ENCODE peak calls at places on chromosomes 11 and 22, in six cellular contexts. One of them, this sample, is unnamed.
A peak's percentile ranks its signal among the peaks of the same experiment; 100 is the strongest.

GRCh38 chr11:117995472-117995871 is 9.3 kb downstream of the IL10RA start:
- DNase-seq in neuronal stem cell: no peak
- DNase-seq in H9: no peak
- DNase-seq in IMR-90: no peak
- DNase-seq in mesenchymal stem cell: no peak
- DNase-seq in H1: no peak
- DNase-seq in this sample: no peak

GRCh38 chr11:416757-417621 is 2.2 kb upstream of the SIGIRR start:
- DNase-seq in neuronal stem cell: no peak
- DNase-seq in H1: peak; percentile 90
- DNase-seq in IMR-90: no peak
- DNase-seq in H9: peak; percentile 89
- DNase-seq in mesenchymal stem cell: peak; percentile 49
- DNase-seq in this sample: peak; percentile 86

GRCh38 chr11:105377870-105378269 is 232.0 kb upstream of the GRIA4 start:
- DNase-seq in IMR-90: no peak
- DNase-seq in neuronal stem cell: no peak
- DNase-seq in mesenchymal stem cell: no peak
- DNase-seq in H1: no peak
- DNase-seq in H9: no peak
- DNase-seq in this sample: no peak

GRCh38 chr11:57513911-57514537 is 1.5 kb downstream of the SLC43A1 start:
- DNase-seq in H1: no peak
- DNase-seq in H9: peak; percentile 57
- DNase-seq in IMR-90: peak; percentile 33
- DNase-seq in mesenchymal stem cell: peak; percentile 39
- DNase-seq in neuronal stem cell: no peak
- DNase-seq in this sample: no peak

GRCh38 chr22:40679964-40680818 is 907 bp downstream of the MCHR1 start:
- DNase-seq in H1: no peak
- DNase-seq in H9: no peak
- DNase-seq in IMR-90: peak; percentile 31
- DNase-seq in neuronal stem cell: no peak
- DNase-seq in mesenchymal stem cell: peak; percentile 71
- DNase-seq in this sample: no peak

GRCh38 chr11:65537620-65538231 is 12.8 kb downstream of the SCYL1 start:
- DNase-seq in IMR-90: no peak
- DNase-seq in mesenchymal stem cell: no peak
- DNase-seq in H1: no peak
- DNase-seq in H9: no peak
- DNase-seq in neuronal stem cell: no peak
- DNase-seq in this sample: no peak

GRCh38 chr11:72738199-72739141 is 13.7 kb downstream of the ARAP1 start:
- DNase-seq in H9: no peak
- DNase-seq in H1: no peak
- DNase-seq in neuronal stem cell: no peak
- DNase-seq in IMR-90: peak; percentile 33
- DNase-seq in mesenchymal stem cell: peak; percentile 67
- DNase-seq in this sample: peak; percentile 65

GRCh38 chr11:9461760-9462134 is 935 bp downstream of the ZNF143 start:
- DNase-seq in H9: no peak
- DNase-seq in mesenchymal stem cell: peak; percentile 46
- DNase-seq in H1: no peak
- DNase-seq in IMR-90: peak; percentile 15
- DNase-seq in neuronal stem cell: no peak
- DNase-seq in this sample: no peak

GRCh38 chr11:2138075-2138435 is 1.1 kb downstream of the IGF2 start:
- DNase-seq in mesenchymal stem cell: no peak
- DNase-seq in H9: no peak
- DNase-seq in IMR-90: no peak
- DNase-seq in neuronal stem cell: no peak
- DNase-seq in H1: no peak
- DNase-seq in this sample: no peak

GRCh38 chr11:26326793-26327400 is 5.0 kb upstream of the ANO3 start:
- DNase-seq in neuronal stem cell: no peak
- DNase-seq in IMR-90: no peak
- DNase-seq in H1: no peak
- DNase-seq in H9: no peak
- DNase-seq in mesenchymal stem cell: no peak
- DNase-seq in this sample: no peak

GRCh38 chr22:19892249-19892879 is 37.7 kb upstream of the GNB1L start:
- DNase-seq in IMR-90: peak; percentile 53
- DNase-seq in neuronal stem cell: no peak
- DNase-seq in H9: no peak
- DNase-seq in mesenchymal stem cell: peak; percentile 56
- DNase-seq in H1: no peak
- DNase-seq in this sample: no peak

GRCh38 chr22:19888131-19888746 is 33.6 kb upstream of the GNB1L start:
- DNase-seq in IMR-90: no peak
- DNase-seq in mesenchymal stem cell: no peak
- DNase-seq in H9: no peak
- DNase-seq in H1: no peak
- DNase-seq in neuronal stem cell: no peak
- DNase-seq in this sample: no peak

GRCh38 chr22:19891350-19892248 is 36.9 kb upstream of the GNB1L start:
- DNase-seq in IMR-90: peak; percentile 89
- DNase-seq in mesenchymal stem cell: peak; percentile 79
- DNase-seq in H1: no peak
- DNase-seq in H9: peak; percentile 83
- DNase-seq in neuronal stem cell: peak; percentile 71
- DNase-seq in this sample: peak; percentile 92

GRCh38 chr22:19890502-19891349 is 36.1 kb upstream of the GNB1L start:
- DNase-seq in IMR-90: no peak
- DNase-seq in H9: no peak
- DNase-seq in neuronal stem cell: no peak
- DNase-seq in mesenchymal stem cell: no peak
- DNase-seq in H1: no peak
- DNase-seq in this sample: peak; percentile 66

DNA sequence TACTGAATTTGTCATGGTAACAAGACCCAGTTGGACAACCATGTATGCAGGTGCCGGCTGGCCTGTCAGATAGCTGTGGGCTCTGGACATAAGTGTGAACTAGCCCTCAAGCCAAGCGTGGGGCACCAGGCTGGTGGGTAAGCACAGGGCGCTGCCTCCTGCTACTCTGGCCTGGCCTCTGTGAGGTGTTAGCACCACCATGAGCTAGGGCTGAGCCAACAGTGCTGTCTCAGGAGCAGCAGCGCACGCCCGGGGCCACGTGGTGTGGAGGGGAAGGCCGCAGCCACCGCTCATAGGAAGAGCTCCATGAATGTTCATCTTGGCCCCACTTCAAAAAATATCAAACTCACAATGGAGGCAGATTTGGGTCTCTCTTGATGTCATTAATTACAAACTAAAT is 35.3 kb upstream of the GNB1L start:
- DNase-seq in H9: no peak
- DNase-seq in IMR-90: no peak
- DNase-seq in H1: no peak
- DNase-seq in mesenchymal stem cell: no peak
- DNase-seq in neuronal stem cell: no peak
- DNase-seq in this sample: no peak
- H3K4ac ChIP-seq in H9: no peak overlapping the region
- H3K4ac ChIP-seq in IMR-90: peak overlapping the region; percentile 97
- H3K4ac ChIP-seq in H1: no peak overlapping the region
- H3K4ac ChIP-seq in mesenchymal stem cell: no peak overlapping the region
- H3K4ac ChIP-seq in neuronal stem cell: no peak overlapping the region
- H3K4ac ChIP-seq in this sample: peak overlapping the region; percentile 16

GRCh38 chr22:35425546-35425945 is 25.6 kb downstream of the MCM5 start:
- DNase-seq in mesenchymal stem cell: no peak
- DNase-seq in neuronal stem cell: no peak
- DNase-seq in IMR-90: no peak
- DNase-seq in H9: no peak
- DNase-seq in H1: no peak
- DNase-seq in this sample: no peak
- H4K91ac ChIP-seq in mesenchymal stem cell: no peak overlapping the region
- H4K91ac ChIP-seq in neuronal stem cell: no peak overlapping the region
- H4K91ac ChIP-seq in IMR-90: no peak overlapping the region
- H4K91ac ChIP-seq in H9: no peak overlapping the region
- H4K91ac ChIP-seq in H1: no peak overlapping the region
- H4K91ac ChIP-seq in this sample: no peak overlapping the region

GRCh38 chr11:119991669-119992068 is 146.2 kb downstream of the TRIM29 start:
- DNase-seq in H1: no peak
- DNase-seq in mesenchymal stem cell: no peak
- DNase-seq in neuronal stem cell: no peak
- DNase-seq in H9: no peak
- DNase-seq in IMR-90: no peak
- DNase-seq in this sample: no peak

GRCh38 chr11:119990306-119991021 is 147.4 kb downstream of the TRIM29 start:
- DNase-seq in IMR-90: no peak
- DNase-seq in mesenchymal stem cell: no peak
- DNase-seq in H1: no peak
- DNase-seq in neuronal stem cell: no peak
- DNase-seq in H9: no peak
- DNase-seq in this sample: no peak

GRCh38 chr11:119992171-119993051 is 145.5 kb downstream of the TRIM29 start:
- DNase-seq in mesenchymal stem cell: no peak
- DNase-seq in neuronal stem cell: no peak
- DNase-seq in IMR-90: no peak
- DNase-seq in H1: no peak
- DNase-seq in H9: no peak
- DNase-seq in this sample: no peak

GRCh38 chr11:119991022-119991404 is 146.9 kb downstream of the TRIM29 start:
- DNase-seq in neuronal stem cell: no peak
- DNase-seq in IMR-90: no peak
- DNase-seq in H9: no peak
- DNase-seq in mesenchymal stem cell: no peak
- DNase-seq in H1: no peak
- DNase-seq in this sample: no peak

DNA sequence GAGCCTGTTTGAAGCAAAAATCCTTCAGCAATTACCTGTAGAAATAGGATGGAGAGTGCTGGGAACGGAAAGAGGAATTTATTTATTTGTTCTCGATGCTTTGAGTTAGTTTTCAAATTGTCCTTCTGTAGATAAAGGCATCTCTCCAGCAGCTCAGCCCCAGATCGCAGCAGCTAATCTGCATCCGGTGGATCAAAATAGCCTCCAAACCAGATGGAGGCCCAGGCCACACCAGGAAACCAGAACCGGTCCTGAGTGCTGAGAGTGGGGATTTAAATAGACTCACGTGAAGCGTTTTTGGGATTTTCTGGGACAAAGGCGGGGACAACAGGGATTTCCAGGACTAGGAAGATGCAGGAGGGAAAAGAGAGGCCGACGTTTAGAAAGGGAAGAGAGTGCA is 148.5 kb downstream of the TRIM29 start:
- DNase-seq in mesenchymal stem cell: no peak
- DNase-seq in H1: no peak
- DNase-seq in neuronal stem cell: no peak
- DNase-seq in H9: no peak
- DNase-seq in IMR-90: no peak
- DNase-seq in this sample: no peak
- H3K79me1 ChIP-seq in mesenchymal stem cell: no peaks in the 10 kb centered on the region
- H3K79me1 ChIP-seq in H1: no peaks in the 10 kb centered on the region
- H3K79me1 ChIP-seq in neuronal stem cell: no peaks in the 10 kb centered on the region
- H3K79me1 ChIP-seq in H9: no peaks in the 10 kb centered on the region
- H3K79me1 ChIP-seq in IMR-90: no peaks in the 10 kb centered on the region
- H3K79me1 ChIP-seq in this sample: peaks cover 1% of the 10 kb centered on the region

GRCh38 chr22:31346733-31347250 is 646 bp upstream of the PATZ1 start:
- DNase-seq in neuronal stem cell: peak; percentile 65
- DNase-seq in IMR-90: peak; percentile 33
- DNase-seq in H1: no peak
- DNase-seq in mesenchymal stem cell: peak; percentile 75
- DNase-seq in H9: peak; percentile 79
- DNase-seq in this sample: no peak

GRCh38 chr22:31347251-31348008 is 1.3 kb upstream of the PATZ1 start:
- DNase-seq in neuronal stem cell: peak; percentile 58
- DNase-seq in H1: peak; percentile 81
- DNase-seq in IMR-90: peak; percentile 62
- DNase-seq in mesenchymal stem cell: peak; percentile 89
- DNase-seq in H9: peak; percentile 77
- DNase-seq in this sample: peak; percentile 97

GRCh38 chr22:31345331-31346254 is 553 bp downstream of the PATZ1 start:
- DNase-seq in neuronal stem cell: peak; percentile 96
- DNase-seq in H9: peak; percentile 86
- DNase-seq in H1: peak; percentile 91
- DNase-seq in mesenchymal stem cell: peak; percentile 86
- DNase-seq in IMR-90: peak; percentile 83
- DNase-seq in this sample: peak; percentile 55

GRCh38 chr22:31344369-31345330 is 1.5 kb downstream of the PATZ1 start:
- DNase-seq in H9: peak; percentile 41
- DNase-seq in neuronal stem cell: peak; percentile 18
- DNase-seq in mesenchymal stem cell: peak; percentile 52
- DNase-seq in H1: peak; percentile 54
- DNase-seq in IMR-90: peak; percentile 57
- DNase-seq in this sample: peak; percentile 50

DNA sequence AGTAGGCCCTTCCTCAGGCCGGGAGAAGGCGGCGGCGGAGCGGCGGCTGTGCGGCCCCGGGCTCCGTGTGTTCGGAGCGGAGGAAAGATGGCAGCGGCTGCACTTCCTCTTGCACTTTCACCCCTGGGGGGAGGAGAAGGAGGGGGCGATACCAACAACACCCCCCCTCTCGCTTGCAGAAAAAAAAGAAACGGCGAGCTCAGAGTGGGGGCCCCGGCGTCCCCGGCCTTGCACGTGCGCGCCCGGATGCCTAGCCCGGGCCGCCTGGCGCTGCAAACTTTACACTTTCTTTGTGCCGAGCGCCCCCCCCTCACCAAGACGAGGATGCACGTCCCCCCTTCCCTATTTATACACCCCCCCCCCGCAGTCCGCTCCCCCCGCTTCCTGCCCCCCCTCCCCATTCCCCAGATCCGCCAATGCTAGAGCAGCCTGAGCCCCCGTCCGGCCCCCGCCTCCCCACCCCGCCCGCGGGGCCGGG is at the start of gene PATZ1:
- DNase-seq in mesenchymal stem cell: peak; percentile 86
- DNase-seq in H1: no peak
- DNase-seq in neuronal stem cell: peak; percentile 69
- DNase-seq in H9: peak; percentile 74
- DNase-seq in IMR-90: peak; percentile 72
- DNase-seq in this sample: peak; percentile 49
- H3K4ac ChIP-seq in mesenchymal stem cell: peak within 1 kb of the TSS; percentile 88
- H3K4ac ChIP-seq in H1: peak within 1 kb of the TSS; percentile 99
- H3K4ac ChIP-seq in neuronal stem cell: peak within 1 kb of the TSS; percentile 97
- H3K4ac ChIP-seq in H9: peak within 1 kb of the TSS; percentile 88
- H3K4ac ChIP-seq in IMR-90: peak within 1 kb of the TSS; percentile 75
- H3K4ac ChIP-seq in this sample: peak within 1 kb of the TSS; percentile 91